ENCODE peak calls at places on chromosomes 7 and 10, in four cellular contexts. One of them, this sample, is unnamed.

GRCh38 chr7:88254721-88255120 is 34.9 kb upstream of the SRI start:
- DNase-seq in NCI-H774: no peak
- DNase-seq in mammary epithelial cell: peak; percentile 98
- DNase-seq in PC-9: peak; percentile 95
- DNase-seq in this sample: no peak

GRCh38 chr10:66045859-66046258 is 880.0 kb upstream of the LRRTM3 start:
- DNase-seq in NCI-H774: no peak
- DNase-seq in PC-9: no peak
- DNase-seq in mammary epithelial cell: peak; percentile 50
- DNase-seq in this sample: no peak

GRCh38 chr10:110326351-110327032 is 21.8 kb upstream of the SMNDC1 start:
- DNase-seq in mammary epithelial cell: peak; percentile 80
- DNase-seq in PC-9: peak; percentile 89
- DNase-seq in NCI-H774: no peak
- DNase-seq in this sample: no peak

GRCh38 chr10:71285180-71285545 is 33.9 kb upstream of the SLC29A3 start:
- DNase-seq in PC-9: peak; percentile 41
- DNase-seq in mammary epithelial cell: peak; percentile 9
- DNase-seq in NCI-H774: no peak
- DNase-seq in this sample: no peak

GRCh38 chr7:129144834-129145668 is 544 bp downstream of the TSPAN33 start:
- DNase-seq in mammary epithelial cell: no peak
- DNase-seq in NCI-H774: no peak
- DNase-seq in PC-9: no peak
- DNase-seq in this sample: no peak

GRCh38 chr7:19307554-19307953 is 162.3 kb upstream of the FERD3L start:
- DNase-seq in mammary epithelial cell: no peak
- DNase-seq in NCI-H774: no peak
- DNase-seq in PC-9: no peak
- DNase-seq in this sample: no peak

GRCh38 chr7:151897201-151897711 is 20.3 kb upstream of the PRKAG2 start:
- DNase-seq in NCI-H774: no peak
- DNase-seq in PC-9: no peak
- DNase-seq in mammary epithelial cell: peak; percentile 11
- DNase-seq in this sample: no peak

GRCh38 chr7:117273325-117274292 is 49.2 kb downstream of the WNT2 start:
- DNase-seq in NCI-H774: no peak
- DNase-seq in mammary epithelial cell: peak; percentile 86
- DNase-seq in PC-9: no peak
- DNase-seq in this sample: no peak

GRCh38 chr10:47016564-47016963 is 105.3 kb downstream of the PTPN20 start:
- DNase-seq in NCI-H774: no peak
- DNase-seq in PC-9: no peak
- DNase-seq in mammary epithelial cell: no peak
- DNase-seq in this sample: no peak

GRCh38 chr7:28503396-28503795 is 91.1 kb downstream of the CREB5 start:
- DNase-seq in PC-9: no peak
- DNase-seq in NCI-H774: no peak
- DNase-seq in mammary epithelial cell: no peak
- DNase-seq in this sample: no peak

GRCh38 chr7:134996097-134996550 is 9.8 kb downstream of the AGBL3 start:
- DNase-seq in NCI-H774: no peak
- DNase-seq in mammary epithelial cell: no peak
- DNase-seq in PC-9: no peak
- DNase-seq in this sample: peak; percentile 59

GRCh38 chr7:38373155-38373554 is 99.7 kb upstream of the TARP start:
- DNase-seq in mammary epithelial cell: no peak
- DNase-seq in PC-9: no peak
- DNase-seq in NCI-H774: no peak
- DNase-seq in this sample: no peak

GRCh38 chr10:130546841-130547240 is 410.6 kb downstream of the GLRX3 start:
- DNase-seq in PC-9: no peak
- DNase-seq in mammary epithelial cell: no peak
- DNase-seq in NCI-H774: no peak
- DNase-seq in this sample: no peak

GRCh38 chr10:123538401-123539320 is 127.5 kb upstream of the GPR26 start:
- DNase-seq in PC-9: no peak
- DNase-seq in NCI-H774: no peak
- DNase-seq in mammary epithelial cell: peak; percentile 5
- DNase-seq in this sample: no peak

GRCh38 chr7:32077806-32078205 is 7.6 kb upstream of the PDE1C start:
- DNase-seq in NCI-H774: no peak
- DNase-seq in mammary epithelial cell: no peak
- DNase-seq in PC-9: no peak
- DNase-seq in this sample: no peak

GRCh38 chr7:2477447-2478386 is 1.5 kb upstream of the GRIFIN start:
- DNase-seq in mammary epithelial cell: peak; percentile 35
- DNase-seq in NCI-H774: peak; percentile 25
- DNase-seq in PC-9: no peak
- DNase-seq in this sample: no peak

GRCh38 chr10:34908472-34908871 is 93.4 kb upstream of the PARD3 start:
- DNase-seq in NCI-H774: no peak
- DNase-seq in mammary epithelial cell: peak; percentile 43
- DNase-seq in PC-9: no peak
- DNase-seq in this sample: no peak

This sample was measured in Jurkat, Clone E6-1.